ENCODE peak calls at places on chromosomes 16 and 17, in six cellular contexts. One of them, this sample, is unnamed.

GRCh38 chr17:19380551-19381284 is 2.4 kb downstream of the MAPK7 start:
- DNase-seq in activated gamma-delta T cell treated with Interleukin-2 at 50 U/mL for 16 hours: no peak
- DNase-seq in naive thymus-derived CD8-positive, alpha-beta T cell: no peak
- DNase-seq in pancreas: no peak
- DNase-seq in amniotic stem cell: no peak
- DNase-seq in heart left ventricle: no peak
- DNase-seq in this sample: no peak

GRCh38 chr16:4217246-4218131 is 24.4 kb downstream of the SRL start:
- DNase-seq in heart left ventricle: peak; percentile 84
- DNase-seq in naive thymus-derived CD8-positive, alpha-beta T cell: no peak
- DNase-seq in activated gamma-delta T cell treated with Interleukin-2 at 50 U/mL for 16 hours: no peak
- DNase-seq in pancreas: no peak
- DNase-seq in amniotic stem cell: no peak
- DNase-seq in this sample: no peak

GRCh38 chr17:74163836-74164235 is 39.6 kb upstream of the RPL38 start:
- DNase-seq in amniotic stem cell: no peak
- DNase-seq in pancreas: no peak
- DNase-seq in activated gamma-delta T cell treated with Interleukin-2 at 50 U/mL for 16 hours: no peak
- DNase-seq in heart left ventricle: no peak
- DNase-seq in naive thymus-derived CD8-positive, alpha-beta T cell: no peak
- DNase-seq in this sample: no peak

GRCh38 chr17:46154151-46154816 is 38.9 kb downstream of the KANSL1 start:
- DNase-seq in heart left ventricle: no peak
- DNase-seq in naive thymus-derived CD8-positive, alpha-beta T cell: no peak
- DNase-seq in activated gamma-delta T cell treated with Interleukin-2 at 50 U/mL for 16 hours: peak; percentile 6
- DNase-seq in amniotic stem cell: no peak
- DNase-seq in pancreas: no peak
- DNase-seq in this sample: peak; percentile 28

GRCh38 chr17:59714255-59714654 is 6.8 kb downstream of the VMP1 start:
- DNase-seq in activated gamma-delta T cell treated with Interleukin-2 at 50 U/mL for 16 hours: no peak
- DNase-seq in pancreas: no peak
- DNase-seq in amniotic stem cell: no peak
- DNase-seq in naive thymus-derived CD8-positive, alpha-beta T cell: no peak
- DNase-seq in heart left ventricle: no peak
- DNase-seq in this sample: no peak

GRCh38 chr17:1783834-1784611 is 22.2 kb downstream of the SERPINF1 start:
- DNase-seq in heart left ventricle: no peak
- DNase-seq in activated gamma-delta T cell treated with Interleukin-2 at 50 U/mL for 16 hours: no peak
- DNase-seq in amniotic stem cell: no peak
- DNase-seq in naive thymus-derived CD8-positive, alpha-beta T cell: no peak
- DNase-seq in pancreas: peak; percentile 29
- DNase-seq in this sample: no peak

GRCh38 chr16:82082543-82083244 is 47.6 kb downstream of the HSD17B2 start:
- DNase-seq in naive thymus-derived CD8-positive, alpha-beta T cell: no peak
- DNase-seq in heart left ventricle: no peak
- DNase-seq in amniotic stem cell: no peak
- DNase-seq in pancreas: no peak
- DNase-seq in activated gamma-delta T cell treated with Interleukin-2 at 50 U/mL for 16 hours: no peak
- DNase-seq in this sample: no peak

GRCh38 chr16:78317871-78318270 is 218.4 kb downstream of the WWOX start:
- DNase-seq in activated gamma-delta T cell treated with Interleukin-2 at 50 U/mL for 16 hours: no peak
- DNase-seq in naive thymus-derived CD8-positive, alpha-beta T cell: no peak
- DNase-seq in amniotic stem cell: no peak
- DNase-seq in pancreas: no peak
- DNase-seq in heart left ventricle: no peak
- DNase-seq in this sample: no peak

GRCh38 chr17:66542967-66543525 is 240.6 kb downstream of the PRKCA start:
- DNase-seq in heart left ventricle: no peak
- DNase-seq in pancreas: no peak
- DNase-seq in activated gamma-delta T cell treated with Interleukin-2 at 50 U/mL for 16 hours: no peak
- DNase-seq in naive thymus-derived CD8-positive, alpha-beta T cell: no peak
- DNase-seq in amniotic stem cell: no peak
- DNase-seq in this sample: no peak